ENCODE peak calls at places on chromosomes 4 and X, in eight cellular contexts. G is breast epithelium, A is IMR-90, P is testis, R is adrenal gland, Y is ovary, M is GM12878, V is A549. U is an unnamed sample.

GRCh38 chr4:97720869-97721432 is 422.3 kb downstream of the STPG2 start:
- DNase-seq in G (no peak), A (no peak), P (peak), R (no peak), Y (no peak), M (no peak), V (peak), U (no peak)

GRCh38 chr4:152357206-152357605 is 178.7 kb downstream of the FBXW7 start:
- DNase-seq in G (no peak), A (peak), P (no peak), R (no peak), Y (no peak), M (no peak), V (peak), U (no peak)

GRCh38 chr4:137861682-137862081 is 329.4 kb upstream of the PCDH18 start:
- DNase-seq in G (no peak), A (peak), P (no peak), R (no peak), Y (no peak), M (no peak), V (peak), U (no peak)

GRCh38 chr4:87045659-87046058 is 110.8 kb downstream of the AFF1 start:
- DNase-seq in G (no peak), A (no peak), P (no peak), R (no peak), Y (no peak), M (no peak), V (no peak), U (no peak)

GRCh38 chr4:146051724-146052396 is 113.2 kb upstream of the ZNF827 start:
- DNase-seq in G (no peak), A (peak), P (no peak), R (no peak), Y (no peak), M (no peak), V (no peak), U (no peak)

GRCh38 chr4:87122252-87122651 is 98.2 kb downstream of the KLHL8 start:
- DNase-seq in G (peak), A (peak), P (no peak), R (no peak), Y (no peak), M (no peak), V (no peak), U (no peak)

GRCh38 chrX:73021361-73022092 is 18.8 kb downstream of the PABPC1L2B start:
- DNase-seq in G (no peak), A (no peak), P (no peak), R (no peak), Y (no peak), M (no peak), V (no peak), U (no peak)

GRCh38 chr4:54683616-54684346 is 26.0 kb downstream of the KIT start:
- DNase-seq in G (no peak), A (no peak), P (no peak), R (no peak), Y (no peak), M (no peak), V (peak), U (peak)

GRCh38 chrX:153734871-153735270 is 10.2 kb downstream of the ABCD1 start:
- DNase-seq in G (no peak), A (no peak), P (no peak), R (no peak), Y (no peak), M (no peak), V (no peak), U (no peak)

GRCh38 chr4:186078977-186079697 is 10.2 kb downstream of the TLR3 start:
- DNase-seq in G (no peak), A (no peak), P (no peak), R (no peak), Y (no peak), M (no peak), V (no peak), U (no peak)

GRCh38 chrX:81174286-81174685 is 27.4 kb downstream of the HMGN5 start:
- DNase-seq in G (no peak), A (peak), P (no peak), R (no peak), Y (no peak), M (no peak), V (peak), U (no peak)

GRCh38 chr4:46946914-46947313 is 37.9 kb upstream of the COX7B2 start:
- DNase-seq in G (no peak), A (peak), P (no peak), R (no peak), Y (no peak), M (no peak), V (peak), U (no peak)

GRCh38 chr4:90095000-90095399 is 32.2 kb upstream of the CCSER1 start:
- DNase-seq in G (no peak), A (no peak), P (no peak), R (no peak), Y (no peak), M (no peak), V (no peak), U (no peak)

GRCh38 chrX:29666361-29666760 is 549.0 kb upstream of the MAGEB2 start:
- DNase-seq in G (no peak), A (peak), P (no peak), R (no peak), Y (no peak), M (no peak), V (no peak), U (no peak)

GRCh38 chr4:158999849-159000248 is 103.0 kb upstream of the RAPGEF2 start:
- DNase-seq in G (no peak), A (no peak), P (no peak), R (no peak), Y (no peak), M (no peak), V (no peak), U (no peak)

GRCh38 chrX:113408843-113409242 is 568.2 kb upstream of the AMOT start:
- DNase-seq in G (no peak), A (no peak), P (no peak), R (no peak), Y (no peak), M (no peak), V (no peak), U (no peak)

GRCh38 chr4:157763490-157763889 is 409.3 kb downstream of the GASK1B start:
- DNase-seq in G (no peak), A (no peak), P (no peak), R (no peak), Y (no peak), M (no peak), V (no peak), U (no peak)

GRCh38 chrX:47232803-47233332 is at the start of gene USP11:
- DNase-seq in G (peak), A (peak), P (peak), R (no peak), Y (peak), M (no peak), V (peak), U (peak)

GRCh38 chrX:137233478-137233877 is 199.7 kb upstream of the GPR101 start:
- DNase-seq in G (no peak), A (no peak), P (no peak), R (no peak), Y (no peak), M (no peak), V (no peak), U (no peak)

GRCh38 chrX:319579-320125 is 1.1 kb upstream of the GTPBP6 start:
- DNase-seq in G (no peak), A (no peak), P (no peak), R (no peak), Y (peak), M (no peak), V (no peak), U (no peak)

GRCh38 chr4:167052631-167053085 is 181.6 kb downstream of the SPOCK3 start:
- DNase-seq in G (no peak), A (no peak), P (no peak), R (no peak), Y (no peak), M (no peak), V (no peak), U (no peak)

GRCh38 chr4:3716034-3716875 is 49.9 kb upstream of the ADRA2C start:
- DNase-seq in G (no peak), A (no peak), P (no peak), R (no peak), Y (no peak), M (no peak), V (no peak), U (no peak)

GRCh38 chr4:149112109-149112508 is 669.9 kb upstream of the NR3C2 start:
- DNase-seq in G (no peak), A (no peak), P (no peak), R (no peak), Y (no peak), M (no peak), V (no peak), U (no peak)

GRCh38 chrX:132676561-132677186 is 187.8 kb upstream of the MBNL3 start:
- DNase-seq in G (no peak), A (no peak), P (peak), R (no peak), Y (no peak), M (no peak), V (no peak), U (no peak)

GRCh38 chr4:71677568-71677967 is 106.3 kb downstream of the GC start:
- DNase-seq in G (no peak), A (no peak), P (no peak), R (no peak), Y (no peak), M (no peak), V (no peak), U (no peak)

GRCh38 chrX:123773258-123773978 is 40.6 kb upstream of the THOC2 start:
- DNase-seq in G (no peak), A (no peak), P (no peak), R (no peak), Y (no peak), M (no peak), V (no peak), U (no peak)

GRCh38 chrX:7156879-7157278 is 8.9 kb upstream of the PUDP start:
- DNase-seq in G (no peak), A (no peak), P (no peak), R (no peak), Y (no peak), M (no peak), V (no peak), U (no peak)

GRCh38 chr4:183284965-183285364 is 35.1 kb downstream of the CLDN22 start:
- DNase-seq in G (no peak), A (peak), P (no peak), R (no peak), Y (no peak), M (no peak), V (no peak), U (no peak)

GRCh38 chr4:152513078-152513477 is 22.8 kb downstream of the FBXW7 start:
- DNase-seq in G (no peak), A (no peak), P (no peak), R (no peak), Y (no peak), M (no peak), V (no peak), U (no peak)

GRCh38 chrX:24347871-24348270 is 12.6 kb upstream of the SUPT20HL1 start:
- DNase-seq in G (no peak), A (peak), P (peak), R (no peak), Y (no peak), M (no peak), V (no peak), U (no peak)

GRCh38 chrX:8430444-8430843 is 34.2 kb upstream of the VCX3B start:
- DNase-seq in G (no peak), A (no peak), P (no peak), R (no peak), Y (no peak), M (no peak), V (no peak), U (no peak)

GRCh38 chr4:154781126-154781982 is at the start of gene RBM46:
- DNase-seq in G (no peak), A (no peak), P (peak), R (no peak), Y (no peak), M (no peak), V (no peak), U (no peak)

GRCh38 chr4:106806158-106806797 is 229.8 kb downstream of the DKK2 start:
- DNase-seq in G (no peak), A (no peak), P (no peak), R (no peak), Y (no peak), M (no peak), V (no peak), U (no peak)

GRCh38 chr4:134024251-134024650 is 177.3 kb downstream of the PABPC4L start:
- DNase-seq in G (no peak), A (no peak), P (no peak), R (no peak), Y (no peak), M (no peak), V (peak), U (no peak)

GRCh38 chr4:128517739-128518510 is 230.3 kb upstream of the PGRMC2 start:
- DNase-seq in G (peak), A (peak), P (peak), R (peak), Y (peak), M (peak), V (peak), U (peak)

GRCh38 chr4:57020467-57021101 is 41.9 kb downstream of the POLR2B start:
- DNase-seq in G (no peak), A (peak), P (no peak), R (no peak), Y (no peak), M (no peak), V (peak), U (no peak)

GRCh38 chrX:45771560-45772340 is 571.1 kb upstream of the DIPK2B start:
- DNase-seq in G (no peak), A (peak), P (no peak), R (peak), Y (no peak), M (no peak), V (peak), U (peak)

GRCh38 chr4:8594097-8595038 is 1.8 kb downstream of the CPZ start:
- DNase-seq in G (peak), A (peak), P (peak), R (peak), Y (peak), M (peak), V (peak), U (peak)

GRCh38 chrX:71475906-71476305 is 57.0 kb upstream of the OGT start:
- DNase-seq in G (no peak), A (no peak), P (no peak), R (no peak), Y (no peak), M (no peak), V (no peak), U (no peak)

GRCh38 chr4:37685211-37685725 is 908 bp downstream of the RELL1 start:
- DNase-seq in G (no peak), A (peak), P (peak), R (no peak), Y (no peak), M (no peak), V (no peak), U (no peak)

GRCh38 chr4:37682701-37683401 is 3.3 kb downstream of the RELL1 start:
- DNase-seq in G (no peak), A (no peak), P (no peak), R (no peak), Y (no peak), M (peak), V (peak), U (no peak)

GRCh38 chr4:37686373-37687174 is at the start of gene RELL1:
- DNase-seq in G (peak), A (peak), P (peak), R (peak), Y (peak), M (peak), V (peak), U (peak)

GRCh38 chr4:37685726-37686372 is 327 bp downstream of the RELL1 start:
- DNase-seq in G (peak), A (peak), P (peak), R (peak), Y (no peak), M (no peak), V (peak), U (peak)

DNA sequence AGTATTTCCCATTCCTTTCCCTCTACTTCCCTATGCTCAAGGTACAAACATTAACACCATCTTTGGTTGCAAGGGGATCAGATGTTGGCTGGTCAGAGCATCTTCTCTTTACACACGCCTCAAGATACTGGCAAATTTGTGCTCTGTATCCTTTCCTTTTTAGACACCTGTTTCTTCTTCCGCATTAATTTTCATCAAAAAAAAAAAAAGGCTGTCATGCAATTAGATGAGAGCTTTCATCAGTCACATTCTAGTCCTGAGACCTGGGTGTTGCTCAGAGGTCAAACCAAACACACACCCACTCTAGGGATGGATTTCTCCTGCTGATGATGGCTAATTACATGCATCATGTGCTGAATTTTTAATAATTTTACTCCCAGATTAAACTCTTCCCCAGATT is 2.0 kb downstream of the RELL1 start:
- DNase-seq in G (no peak), A (no peak), P (no peak), R (no peak), Y (no peak), M (no peak), V (no peak), U (no peak)
- H3K27ac ChIP-seq in G (no peak), A (no peak), P (no peak), R (no peak), Y (no peak), M (no peak), V (no peak), U (peak)

GRCh38 chrX:135421932-135422809 is at the start of gene SMIM10L2A:
- DNase-seq in G (no peak), A (no peak), P (no peak), R (peak), Y (no peak), M (no peak), V (no peak), U (no peak)

GRCh38 chrX:135425026-135425425 is 3.3 kb downstream of the SMIM10L2A start:
- DNase-seq in G (no peak), A (no peak), P (no peak), R (peak), Y (peak), M (no peak), V (no peak), U (no peak)

GRCh38 chrX:135424469-135424868 is 2.7 kb downstream of the SMIM10L2A start:
- DNase-seq in G (no peak), A (no peak), P (no peak), R (no peak), Y (peak), M (no peak), V (no peak), U (no peak)

GRCh38 chrX:135420831-135421230 is 913 bp upstream of the SMIM10L2A start:
- DNase-seq in G (no peak), A (no peak), P (no peak), R (no peak), Y (no peak), M (no peak), V (no peak), U (no peak)

GRCh38 chrX:135421537-135421931 is 210 bp upstream of the SMIM10L2A start:
- DNase-seq in G (peak), A (peak), P (peak), R (peak), Y (peak), M (peak), V (peak), U (peak)
- H3K4me3 ChIP-seq in G (peak), A (peak), P (peak), R (peak), Y (peak), M (peak), V (peak), U (peak)

GRCh38 chr4:138912714-138913340 is 102.8 kb upstream of the NOCT start:
- DNase-seq in G (no peak), A (no peak), P (no peak), R (no peak), Y (no peak), M (no peak), V (no peak), U (no peak)

GRCh38 chr4:138911903-138912713 is 103.5 kb upstream of the NOCT start:
- DNase-seq in G (peak), A (no peak), P (no peak), R (no peak), Y (no peak), M (no peak), V (peak), U (no peak)

GRCh38 chr4:138910201-138910913 is 105.2 kb upstream of the NOCT start:
- DNase-seq in G (no peak), A (peak), P (no peak), R (no peak), Y (no peak), M (no peak), V (no peak), U (peak)

GRCh38 chr4:138909605-138910004 is 106.0 kb upstream of the NOCT start:
- DNase-seq in G (no peak), A (no peak), P (no peak), R (no peak), Y (no peak), M (no peak), V (no peak), U (no peak)

GRCh38 chr4:138910914-138911336 is 104.7 kb upstream of the NOCT start:
- DNase-seq in G (peak), A (peak), P (no peak), R (peak), Y (peak), M (no peak), V (peak), U (peak)
- TF ChIP-seq POLR2A in G (no peak), A (no peak), P (no peak), R (no peak), Y (no peak), M (no peak), V (no peak), U (no peak)

GRCh38 chr4:156422576-156422975 is 468.9 kb upstream of the CTSO start:
- DNase-seq in G (no peak), A (no peak), P (no peak), R (no peak), Y (no peak), M (no peak), V (no peak), U (no peak)

GRCh38 chr4:156419080-156419638 is 465.5 kb upstream of the CTSO start:
- DNase-seq in G (no peak), A (no peak), P (no peak), R (no peak), Y (no peak), M (no peak), V (no peak), U (no peak)

GRCh38 chr4:156420557-156420956 is 466.9 kb upstream of the CTSO start:
- DNase-seq in G (no peak), A (peak), P (peak), R (no peak), Y (no peak), M (no peak), V (no peak), U (no peak)
- H3K27ac ChIP-seq in G (no peak), A (no peak), P (no peak), R (no peak), Y (no peak), M (no peak), V (no peak), U (no peak)

GRCh38 chrX:103467870-103468269 is 51.4 kb downstream of the RAB40A start:
- DNase-seq in G (no peak), A (no peak), P (no peak), R (no peak), Y (no peak), M (no peak), V (no peak), U (no peak)

GRCh38 chrX:103464071-103464773 is 55.1 kb downstream of the RAB40A start:
- DNase-seq in G (no peak), A (peak), P (peak), R (peak), Y (peak), M (no peak), V (peak), U (no peak)

GRCh38 chrX:103467156-103467555 is 52.1 kb downstream of the RAB40A start:
- DNase-seq in G (no peak), A (peak), P (no peak), R (no peak), Y (no peak), M (no peak), V (no peak), U (no peak)

GRCh38 chrX:103461156-103461555 is 58.1 kb downstream of the RAB40A start:
- DNase-seq in G (no peak), A (no peak), P (no peak), R (no peak), Y (no peak), M (no peak), V (no peak), U (no peak)

DNA sequence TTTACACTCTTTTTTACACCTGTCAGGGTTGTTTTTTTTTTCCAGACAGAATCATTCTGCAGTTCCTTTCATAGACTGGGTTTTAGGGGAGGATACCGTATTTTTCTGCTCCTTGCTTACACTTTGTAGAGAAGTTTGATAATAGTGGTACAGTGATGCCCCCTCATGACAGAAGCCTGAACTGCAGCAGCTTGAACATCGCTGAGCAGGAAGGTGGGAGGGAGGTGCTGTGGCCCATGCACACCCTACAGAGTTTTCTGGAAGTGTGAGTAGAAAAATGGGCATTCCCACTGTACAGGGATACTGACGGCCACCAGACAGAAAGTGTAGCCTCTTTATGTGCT is 54.5 kb downstream of the RAB40A start:
- DNase-seq in G (peak), A (peak), P (peak), R (peak), Y (peak), M (peak), V (peak), U (peak)
- H3K4me3 ChIP-seq in G (peak), A (no peak), P (no peak), R (no peak), Y (peak), M (no peak), V (peak), U (peak)

U was measured in stomach.